ENCODE peak calls at places on chromosomes 6 and 20, in six cellular contexts. One of them, this sample, is unnamed.

GRCh38 chr6:48111143-48111506 is at the start of gene PTCHD4:
- DNase-seq in fibroblast of lung: peak
- DNase-seq in ACHN: peak
- DNase-seq in spleen: no peak
- DNase-seq in Daoy: no peak
- DNase-seq in activated effector memory CD4-positive, alpha-beta T cell treated with Interleukin-2 at 50 U/mL for 16 hours: no peak
- DNase-seq in this sample: peak

GRCh38 chr20:50536333-50536732 is 26.1 kb downstream of the PTPN1 start:
- DNase-seq in ACHN: no peak
- DNase-seq in Daoy: no peak
- DNase-seq in spleen: no peak
- DNase-seq in fibroblast of lung: no peak
- DNase-seq in activated effector memory CD4-positive, alpha-beta T cell treated with Interleukin-2 at 50 U/mL for 16 hours: no peak
- DNase-seq in this sample: no peak

GRCh38 chr6:138145402-138145801 is 16.3 kb upstream of the ARFGEF3 start:
- DNase-seq in fibroblast of lung: no peak
- DNase-seq in Daoy: no peak
- DNase-seq in ACHN: no peak
- DNase-seq in activated effector memory CD4-positive, alpha-beta T cell treated with Interleukin-2 at 50 U/mL for 16 hours: no peak
- DNase-seq in spleen: no peak
- DNase-seq in this sample: no peak

GRCh38 chr6:3663081-3663480 is 88.4 kb downstream of the PXDC1 start:
- DNase-seq in fibroblast of lung: no peak
- DNase-seq in activated effector memory CD4-positive, alpha-beta T cell treated with Interleukin-2 at 50 U/mL for 16 hours: no peak
- DNase-seq in ACHN: no peak
- DNase-seq in Daoy: no peak
- DNase-seq in spleen: no peak
- DNase-seq in this sample: no peak

GRCh38 chr20:47785321-47785899 is at the start of gene SULF2:
- DNase-seq in Daoy: no peak
- DNase-seq in fibroblast of lung: no peak
- DNase-seq in activated effector memory CD4-positive, alpha-beta T cell treated with Interleukin-2 at 50 U/mL for 16 hours: no peak
- DNase-seq in spleen: no peak
- DNase-seq in ACHN: peak
- DNase-seq in this sample: no peak

GRCh38 chr20:63972312-63973159 is 2.8 kb upstream of the ZNF512B start:
- DNase-seq in ACHN: no peak
- DNase-seq in activated effector memory CD4-positive, alpha-beta T cell treated with Interleukin-2 at 50 U/mL for 16 hours: no peak
- DNase-seq in Daoy: peak
- DNase-seq in spleen: no peak
- DNase-seq in fibroblast of lung: no peak
- DNase-seq in this sample: no peak

GRCh38 chr20:38601216-38602184 is at the start of gene ARHGAP40:
- DNase-seq in Daoy: peak
- DNase-seq in ACHN: no peak
- DNase-seq in activated effector memory CD4-positive, alpha-beta T cell treated with Interleukin-2 at 50 U/mL for 16 hours: no peak
- DNase-seq in spleen: no peak
- DNase-seq in fibroblast of lung: no peak
- DNase-seq in this sample: peak

GRCh38 chr6:167127785-167128531 is 5.1 kb downstream of the CCR6 start:
- DNase-seq in spleen: no peak
- DNase-seq in activated effector memory CD4-positive, alpha-beta T cell treated with Interleukin-2 at 50 U/mL for 16 hours: no peak
- DNase-seq in fibroblast of lung: no peak
- DNase-seq in ACHN: peak
- DNase-seq in Daoy: no peak
- DNase-seq in this sample: no peak

GRCh38 chr6:45423111-45423900 is 45.6 kb upstream of the SUPT3H start:
- DNase-seq in activated effector memory CD4-positive, alpha-beta T cell treated with Interleukin-2 at 50 U/mL for 16 hours: peak
- DNase-seq in Daoy: peak
- DNase-seq in ACHN: peak
- DNase-seq in spleen: peak
- DNase-seq in fibroblast of lung: no peak
- DNase-seq in this sample: no peak

GRCh38 chr6:7169296-7169721 is 61.5 kb downstream of the RREB1 start:
- DNase-seq in fibroblast of lung: peak
- DNase-seq in spleen: no peak
- DNase-seq in activated effector memory CD4-positive, alpha-beta T cell treated with Interleukin-2 at 50 U/mL for 16 hours: no peak
- DNase-seq in Daoy: no peak
- DNase-seq in ACHN: no peak
- DNase-seq in this sample: no peak

GRCh38 chr6:135329851-135330803 is 149.0 kb downstream of the MYB start:
- DNase-seq in ACHN: no peak
- DNase-seq in spleen: no peak
- DNase-seq in activated effector memory CD4-positive, alpha-beta T cell treated with Interleukin-2 at 50 U/mL for 16 hours: no peak
- DNase-seq in Daoy: no peak
- DNase-seq in fibroblast of lung: no peak
- DNase-seq in this sample: no peak

GRCh38 chr6:144248003-144248402 is 37.1 kb upstream of the UTRN start:
- DNase-seq in activated effector memory CD4-positive, alpha-beta T cell treated with Interleukin-2 at 50 U/mL for 16 hours: no peak
- DNase-seq in ACHN: no peak
- DNase-seq in spleen: no peak
- DNase-seq in Daoy: no peak
- DNase-seq in fibroblast of lung: no peak
- DNase-seq in this sample: no peak

GRCh38 chr6:169169375-169169774 is 84.3 kb downstream of the THBS2 start:
- DNase-seq in fibroblast of lung: no peak
- DNase-seq in ACHN: no peak
- DNase-seq in Daoy: peak
- DNase-seq in activated effector memory CD4-positive, alpha-beta T cell treated with Interleukin-2 at 50 U/mL for 16 hours: no peak
- DNase-seq in spleen: no peak
- DNase-seq in this sample: no peak

GRCh38 chr6:142014515-142014914 is 118.2 kb upstream of the GJE1 start:
- DNase-seq in ACHN: peak
- DNase-seq in activated effector memory CD4-positive, alpha-beta T cell treated with Interleukin-2 at 50 U/mL for 16 hours: no peak
- DNase-seq in Daoy: peak
- DNase-seq in spleen: no peak
- DNase-seq in fibroblast of lung: peak
- DNase-seq in this sample: peak

GRCh38 chr20:21505161-21505809 is 8.6 kb downstream of the NKX2-2 start:
- DNase-seq in spleen: peak
- DNase-seq in fibroblast of lung: peak
- DNase-seq in activated effector memory CD4-positive, alpha-beta T cell treated with Interleukin-2 at 50 U/mL for 16 hours: peak
- DNase-seq in ACHN: peak
- DNase-seq in Daoy: peak
- DNase-seq in this sample: peak

GRCh38 chr20:50471231-50471630 is 39.0 kb upstream of the PTPN1 start:
- DNase-seq in ACHN: no peak
- DNase-seq in Daoy: no peak
- DNase-seq in activated effector memory CD4-positive, alpha-beta T cell treated with Interleukin-2 at 50 U/mL for 16 hours: no peak
- DNase-seq in fibroblast of lung: no peak
- DNase-seq in spleen: no peak
- DNase-seq in this sample: no peak

GRCh38 chr6:111011360-111012142 is 29.7 kb downstream of the RPF2 start:
- DNase-seq in Daoy: peak
- DNase-seq in fibroblast of lung: peak
- DNase-seq in activated effector memory CD4-positive, alpha-beta T cell treated with Interleukin-2 at 50 U/mL for 16 hours: no peak
- DNase-seq in ACHN: peak
- DNase-seq in spleen: no peak
- DNase-seq in this sample: peak

GRCh38 chr20:32777177-32777956 is 15.2 kb downstream of the DNMT3B start:
- DNase-seq in spleen: no peak
- DNase-seq in ACHN: peak
- DNase-seq in activated effector memory CD4-positive, alpha-beta T cell treated with Interleukin-2 at 50 U/mL for 16 hours: no peak
- DNase-seq in Daoy: no peak
- DNase-seq in fibroblast of lung: no peak
- DNase-seq in this sample: no peak

GRCh38 chr20:10194166-10194565 is 24.5 kb upstream of the SNAP25 start:
- DNase-seq in fibroblast of lung: no peak
- DNase-seq in Daoy: no peak
- DNase-seq in spleen: no peak
- DNase-seq in ACHN: no peak
- DNase-seq in activated effector memory CD4-positive, alpha-beta T cell treated with Interleukin-2 at 50 U/mL for 16 hours: no peak
- DNase-seq in this sample: no peak

GRCh38 chr20:34916774-34917354 is 38.7 kb downstream of the GSS start:
- DNase-seq in spleen: no peak
- DNase-seq in activated effector memory CD4-positive, alpha-beta T cell treated with Interleukin-2 at 50 U/mL for 16 hours: no peak
- DNase-seq in ACHN: no peak
- DNase-seq in Daoy: no peak
- DNase-seq in fibroblast of lung: no peak
- DNase-seq in this sample: no peak

GRCh38 chr6:32146287-32146686 is 5.5 kb downstream of the PRRT1 start:
- DNase-seq in ACHN: no peak
- DNase-seq in fibroblast of lung: no peak
- DNase-seq in activated effector memory CD4-positive, alpha-beta T cell treated with Interleukin-2 at 50 U/mL for 16 hours: no peak
- DNase-seq in spleen: no peak
- DNase-seq in Daoy: no peak
- DNase-seq in this sample: no peak

GRCh38 chr6:71887006-71887743 is 825 bp downstream of the RIMS1 start:
- DNase-seq in activated effector memory CD4-positive, alpha-beta T cell treated with Interleukin-2 at 50 U/mL for 16 hours: no peak
- DNase-seq in fibroblast of lung: no peak
- DNase-seq in Daoy: no peak
- DNase-seq in spleen: peak
- DNase-seq in ACHN: no peak
- DNase-seq in this sample: no peak

GRCh38 chr6:82144852-82145332 is 102.7 kb downstream of the IBTK start:
- DNase-seq in ACHN: peak
- DNase-seq in activated effector memory CD4-positive, alpha-beta T cell treated with Interleukin-2 at 50 U/mL for 16 hours: no peak
- DNase-seq in Daoy: peak
- DNase-seq in fibroblast of lung: peak
- DNase-seq in spleen: no peak
- DNase-seq in this sample: peak

GRCh38 chr6:13407709-13408695 is 79.4 kb downstream of the GFOD1 start:
- DNase-seq in fibroblast of lung: peak
- DNase-seq in spleen: no peak
- DNase-seq in activated effector memory CD4-positive, alpha-beta T cell treated with Interleukin-2 at 50 U/mL for 16 hours: no peak
- DNase-seq in Daoy: no peak
- DNase-seq in ACHN: peak
- DNase-seq in this sample: peak

GRCh38 chr6:71478834-71479541 is 190.4 kb downstream of the OGFRL1 start:
- DNase-seq in fibroblast of lung: peak
- DNase-seq in activated effector memory CD4-positive, alpha-beta T cell treated with Interleukin-2 at 50 U/mL for 16 hours: no peak
- DNase-seq in spleen: no peak
- DNase-seq in ACHN: peak
- DNase-seq in Daoy: peak
- DNase-seq in this sample: peak

GRCh38 chr6:22929228-22929627 is 359.9 kb downstream of the HDGFL1 start:
- DNase-seq in fibroblast of lung: no peak
- DNase-seq in Daoy: peak
- DNase-seq in ACHN: no peak
- DNase-seq in activated effector memory CD4-positive, alpha-beta T cell treated with Interleukin-2 at 50 U/mL for 16 hours: no peak
- DNase-seq in spleen: no peak
- DNase-seq in this sample: no peak

GRCh38 chr6:55405474-55406220 is 78.4 kb downstream of the GFRAL start:
- DNase-seq in activated effector memory CD4-positive, alpha-beta T cell treated with Interleukin-2 at 50 U/mL for 16 hours: no peak
- DNase-seq in ACHN: no peak
- DNase-seq in Daoy: no peak
- DNase-seq in spleen: no peak
- DNase-seq in fibroblast of lung: peak
- DNase-seq in this sample: no peak

GRCh38 chr20:10313215-10313614 is 94.6 kb downstream of the SNAP25 start:
- DNase-seq in ACHN: no peak
- DNase-seq in activated effector memory CD4-positive, alpha-beta T cell treated with Interleukin-2 at 50 U/mL for 16 hours: no peak
- DNase-seq in spleen: no peak
- DNase-seq in Daoy: no peak
- DNase-seq in fibroblast of lung: peak
- DNase-seq in this sample: no peak

GRCh38 chr20:16749573-16749972 is 1.4 kb downstream of the OTOR start:
- DNase-seq in fibroblast of lung: no peak
- DNase-seq in ACHN: no peak
- DNase-seq in Daoy: no peak
- DNase-seq in activated effector memory CD4-positive, alpha-beta T cell treated with Interleukin-2 at 50 U/mL for 16 hours: no peak
- DNase-seq in spleen: no peak
- DNase-seq in this sample: no peak

GRCh38 chr6:22042713-22043112 is 254.1 kb downstream of the PRL start:
- DNase-seq in fibroblast of lung: no peak
- DNase-seq in spleen: no peak
- DNase-seq in Daoy: no peak
- DNase-seq in ACHN: peak
- DNase-seq in activated effector memory CD4-positive, alpha-beta T cell treated with Interleukin-2 at 50 U/mL for 16 hours: no peak
- DNase-seq in this sample: no peak

GRCh38 chr20:38369387-38369786 is 23.1 kb downstream of the LBP start:
- DNase-seq in activated effector memory CD4-positive, alpha-beta T cell treated with Interleukin-2 at 50 U/mL for 16 hours: no peak
- DNase-seq in Daoy: peak
- DNase-seq in ACHN: no peak
- DNase-seq in spleen: no peak
- DNase-seq in fibroblast of lung: no peak
- DNase-seq in this sample: no peak

GRCh38 chr6:122798099-122798641 is 9.1 kb downstream of the SMPDL3A start:
- DNase-seq in spleen: no peak
- DNase-seq in Daoy: peak
- DNase-seq in ACHN: peak
- DNase-seq in fibroblast of lung: peak
- DNase-seq in activated effector memory CD4-positive, alpha-beta T cell treated with Interleukin-2 at 50 U/mL for 16 hours: no peak
- DNase-seq in this sample: peak

This sample was measured in HFFc6.